ENCODE peak calls at places on chromosomes 2 and 18, in six cellular contexts. One of them, this sample, is unnamed.

GRCh38 chr2:73292906-73293533 is 328 bp downstream of the EGR4 start:
- DNase-seq in T1000: no peak
- DNase-seq in HT1080: no peak
- DNase-seq in AG20443: no peak
- DNase-seq in SK-N-SH: peak
- DNase-seq in iris pigment epithelial cell: no peak
- DNase-seq in this sample: no peak

GRCh38 chr18:69727912-69728572 is 219.6 kb downstream of the CD226 start:
- DNase-seq in SK-N-SH: no peak
- DNase-seq in AG20443: no peak
- DNase-seq in HT1080: no peak
- DNase-seq in iris pigment epithelial cell: no peak
- DNase-seq in T1000: no peak
- DNase-seq in this sample: peak

GRCh38 chr2:28408764-28409599 is 16.3 kb downstream of the FOSL2 start:
- DNase-seq in HT1080: peak
- DNase-seq in AG20443: no peak
- DNase-seq in iris pigment epithelial cell: peak
- DNase-seq in SK-N-SH: no peak
- DNase-seq in T1000: peak
- DNase-seq in this sample: peak

GRCh38 chr18:28114472-28114871 is 62.5 kb downstream of the CDH2 start:
- DNase-seq in T1000: no peak
- DNase-seq in SK-N-SH: no peak
- DNase-seq in HT1080: peak
- DNase-seq in AG20443: no peak
- DNase-seq in iris pigment epithelial cell: peak
- DNase-seq in this sample: peak

GRCh38 chr2:199861116-199861774 is 10.3 kb upstream of the FTCDNL1 start:
- DNase-seq in AG20443: peak
- DNase-seq in SK-N-SH: peak
- DNase-seq in HT1080: no peak
- DNase-seq in T1000: no peak
- DNase-seq in iris pigment epithelial cell: peak
- DNase-seq in this sample: peak

GRCh38 chr2:226660524-226660923 is 139.1 kb downstream of the IRS1 start:
- DNase-seq in iris pigment epithelial cell: peak
- DNase-seq in AG20443: peak
- DNase-seq in SK-N-SH: no peak
- DNase-seq in T1000: no peak
- DNase-seq in HT1080: peak
- DNase-seq in this sample: peak

GRCh38 chr18:34551824-34552223 is 158.3 kb upstream of the DTNA start:
- DNase-seq in iris pigment epithelial cell: no peak
- DNase-seq in SK-N-SH: no peak
- DNase-seq in HT1080: no peak
- DNase-seq in T1000: no peak
- DNase-seq in AG20443: no peak
- DNase-seq in this sample: no peak

GRCh38 chr18:13137939-13138821 is 80.4 kb upstream of the LDLRAD4 start:
- DNase-seq in T1000: peak
- DNase-seq in HT1080: no peak
- DNase-seq in SK-N-SH: no peak
- DNase-seq in iris pigment epithelial cell: no peak
- DNase-seq in AG20443: no peak
- DNase-seq in this sample: no peak

GRCh38 chr2:195343540-195343939 is 313.5 kb upstream of the SLC39A10 start:
- DNase-seq in T1000: no peak
- DNase-seq in iris pigment epithelial cell: no peak
- DNase-seq in SK-N-SH: no peak
- DNase-seq in AG20443: no peak
- DNase-seq in HT1080: no peak
- DNase-seq in this sample: no peak

GRCh38 chr2:86223098-86223681 is 23.9 kb downstream of the MRPL35 start:
- DNase-seq in iris pigment epithelial cell: peak
- DNase-seq in AG20443: peak
- DNase-seq in T1000: no peak
- DNase-seq in HT1080: no peak
- DNase-seq in SK-N-SH: peak
- DNase-seq in this sample: peak

GRCh38 chr2:239220363-239220762 is 180.5 kb downstream of the HDAC4 start:
- DNase-seq in T1000: no peak
- DNase-seq in HT1080: no peak
- DNase-seq in iris pigment epithelial cell: no peak
- DNase-seq in SK-N-SH: no peak
- DNase-seq in AG20443: no peak
- DNase-seq in this sample: no peak

GRCh38 chr18:31247574-31248199 is 70.3 kb upstream of the DSG1 start:
- DNase-seq in iris pigment epithelial cell: peak
- DNase-seq in AG20443: no peak
- DNase-seq in HT1080: no peak
- DNase-seq in SK-N-SH: no peak
- DNase-seq in T1000: no peak
- DNase-seq in this sample: no peak

GRCh38 chr2:65710779-65711295 is 278.4 kb upstream of the SPRED2 start:
- DNase-seq in AG20443: no peak
- DNase-seq in iris pigment epithelial cell: peak
- DNase-seq in T1000: no peak
- DNase-seq in HT1080: peak
- DNase-seq in SK-N-SH: no peak
- DNase-seq in this sample: peak

GRCh38 chr18:47260924-47261701 is 9.7 kb upstream of the SKOR2 start:
- DNase-seq in HT1080: no peak
- DNase-seq in iris pigment epithelial cell: no peak
- DNase-seq in SK-N-SH: peak
- DNase-seq in T1000: no peak
- DNase-seq in AG20443: no peak
- DNase-seq in this sample: no peak

GRCh38 chr2:138275881-138276280 is 225.7 kb upstream of the SPOPL start:
- DNase-seq in T1000: no peak
- DNase-seq in SK-N-SH: no peak
- DNase-seq in HT1080: peak
- DNase-seq in AG20443: peak
- DNase-seq in iris pigment epithelial cell: peak
- DNase-seq in this sample: peak

This sample was measured in A172.